ENCODE peak calls at places on chromosomes 6 and 20, in four cellular contexts. Q is AG08396, L is GM03348, W is renal cortical epithelial cell. Z is an unnamed sample.

GRCh38 chr6:27495386-27496135 is 22.7 kb upstream of the ZNF184 start:
- DNase-seq in Q (peak), L (peak), W (peak), Z (no peak)

GRCh38 chr20:11549172-11550117 is 368.2 kb upstream of the BTBD3 start:
- DNase-seq in Q (no peak), L (no peak), W (peak), Z (no peak)

GRCh38 chr6:35392773-35393672 is 50.7 kb downstream of the PPARD start:
- DNase-seq in Q (no peak), L (no peak), W (no peak), Z (no peak)

GRCh38 chr6:55528624-55529023 is 50.4 kb downstream of the HMGCLL1 start:
- DNase-seq in Q (no peak), L (no peak), W (peak), Z (no peak)

GRCh38 chr6:132359891-132360290 is 41.4 kb downstream of the MOXD1 start:
- DNase-seq in Q (no peak), L (no peak), W (no peak), Z (no peak)

GRCh38 chr6:36659271-36659670 is 19.2 kb upstream of the CDKN1A start:
- DNase-seq in Q (peak), L (peak), W (peak), Z (no peak)

GRCh38 chr20:31968299-31969126 is 562 bp downstream of the XKR7 start:
- DNase-seq in Q (peak), L (peak), W (peak), Z (no peak)

GRCh38 chr20:33418033-33418432 is 16.7 kb upstream of the CDK5RAP1 start:
- DNase-seq in Q (no peak), L (no peak), W (no peak), Z (no peak)

GRCh38 chr6:16766043-16766521 is 4.8 kb upstream of the ATXN1 start:
- DNase-seq in Q (peak), L (peak), W (peak), Z (no peak)

GRCh38 chr20:60249436-60249835 is 291.2 kb downstream of the CDH26 start:
- DNase-seq in Q (peak), L (peak), W (peak), Z (no peak)

GRCh38 chr6:77466055-77467028 is 3.1 kb upstream of the HTR1B start:
- DNase-seq in Q (peak), L (peak), W (peak), Z (no peak)

GRCh38 chr6:154614641-154615040 is 104.2 kb upstream of the CNKSR3 start:
- DNase-seq in Q (no peak), L (no peak), W (no peak), Z (no peak)

GRCh38 chr6:148265058-148265457 is 77.6 kb upstream of the SASH1 start:
- DNase-seq in Q (no peak), L (no peak), W (peak), Z (no peak)

Z was measured in NCI-H524 treated with DMSO at 0.1 percent for 48 hours.